ENCODE peak calls at places on chromosomes 13 and 19, in nine cellular contexts. A is left ventricle myocardium inferior; C is foreskin keratinocyte; L is RWPE2; Y is heart right ventricle; X is colonic mucosa; S is CD8-positive, alpha-beta T cell; N is breast epithelium; Z is hepatocyte. H is an unnamed sample.

GRCh38 chr19:53870485-53870844 is 2.8 kb downstream of the MYADM start:
- DNase-seq in N (no peak), X (peak; percentile 70), Y (no peak), L (no peak), Z (peak; percentile 44), S (peak; percentile 22), C (no peak), A (no peak), H (peak; percentile 73)

GRCh38 chr13:28055362-28055761 is 45.0 kb downstream of the FLT3 start:
- DNase-seq in C (no peak), Y (no peak), N (no peak), Z (no peak), X (no peak), S (no peak), L (no peak), A (no peak), H (no peak)

GRCh38 chr13:107075576-107075975 is 507.6 kb upstream of the ARGLU1 start:
- DNase-seq in Z (no peak), N (no peak), A (no peak), X (no peak), Y (no peak), L (no peak), C (no peak), S (no peak), H (no peak)

GRCh38 chr19:43353606-43354304 is at the start of gene CD177:
- DNase-seq in L (no peak), A (no peak), Y (no peak), S (no peak), X (no peak), Z (peak; percentile 18), N (no peak), C (no peak), H (no peak)

GRCh38 chr13:49669735-49670309 is 21.5 kb downstream of the EBPL start:
- DNase-seq in L (no peak), S (peak; percentile 16), Z (peak; percentile 83), N (no peak), A (no peak), C (peak; percentile 43), X (peak; percentile 40), Y (peak; percentile 33), H (no peak)

GRCh38 chr19:41541990-41542584 is 33.9 kb upstream of the CEACAM21 start:
- DNase-seq in N (no peak), X (peak; percentile 76), Y (peak; percentile 53), C (no peak), L (no peak), S (peak; percentile 83), Z (no peak), A (peak; percentile 56), H (peak; percentile 71)

GRCh38 chr19:41887711-41888382 is 4.9 kb downstream of the ARHGEF1 start:
- DNase-seq in X (peak; percentile 70), L (peak; percentile 98), Y (no peak), C (peak; percentile 96), S (peak; percentile 91), Z (peak; percentile 87), N (no peak), A (no peak), H (no peak)

GRCh38 chr13:57114945-57115344 is 25.8 kb upstream of the PRR20A start:
- DNase-seq in X (no peak), Y (no peak), S (no peak), Z (no peak), A (no peak), N (no peak), L (no peak), C (no peak), H (no peak)

GRCh38 chr19:55467236-55468053 is 2.9 kb upstream of the C19orf85 start:
- DNase-seq in S (peak; percentile 66), Z (peak; percentile 76), L (no peak), Y (peak; percentile 80), C (peak; percentile 19), X (peak; percentile 62), N (no peak), A (peak; percentile 69), H (peak; percentile 92)

GRCh38 chr19:50349277-50350057 is 16.0 kb downstream of the NAPSA start:
- DNase-seq in L (no peak), N (no peak), Z (no peak), C (no peak), S (no peak), Y (no peak), A (no peak), X (no peak), H (peak; percentile 64)

GRCh38 chr19:47197141-47197540 is 33.9 kb downstream of the BBC3 start:
- DNase-seq in C (peak; percentile 32), S (no peak), X (no peak), L (no peak), N (no peak), Y (no peak), A (no peak), Z (no peak), H (no peak)

GRCh38 chr13:96898855-96899254 is 95.4 kb downstream of the OXGR1 start:
- DNase-seq in N (no peak), X (no peak), Z (no peak), C (no peak), S (no peak), L (no peak), Y (no peak), A (no peak), H (no peak)

GRCh38 chr19:55146648-55147218 is 2.3 kb downstream of the TNNT1 start:
- DNase-seq in C (peak; percentile 44), Y (no peak), S (no peak), Z (peak; percentile 44), A (no peak), L (no peak), N (no peak), X (peak; percentile 38), H (no peak)

GRCh38 chr13:99280166-99280565 is 22.0 kb upstream of the GPR18 start:
- DNase-seq in Y (no peak), N (no peak), S (no peak), L (no peak), A (no peak), Z (no peak), X (peak; percentile 51), C (no peak), H (no peak)
- H3K27ac ChIP-seq in Y (peak overlapping the region; percentile 88), N (peak overlapping the region; percentile 15), S (no peak overlapping the region), L (no peak overlapping the region), A (no peak overlapping the region), Z (peak overlapping the region; percentile 36), X (peak overlapping the region; percentile 68), C (no peak overlapping the region), H (no peak overlapping the region)

GRCh38 chr13:34816543-34816942 is 125.5 kb upstream of the NBEA start:
- DNase-seq in C (peak; percentile 6), X (no peak), Z (peak; percentile 36), N (no peak), A (no peak), L (no peak), Y (no peak), S (no peak), H (no peak)

GRCh38 chr13:34810996-34811395 is 131.1 kb upstream of the NBEA start:
- DNase-seq in S (no peak), L (no peak), A (no peak), X (no peak), Z (no peak), C (no peak), Y (no peak), N (no peak), H (no peak)

GRCh38 chr13:34817246-34817645 is 124.8 kb upstream of the NBEA start:
- DNase-seq in A (no peak), N (no peak), S (no peak), C (no peak), Y (no peak), X (no peak), Z (no peak), L (no peak), H (no peak)

DNA sequence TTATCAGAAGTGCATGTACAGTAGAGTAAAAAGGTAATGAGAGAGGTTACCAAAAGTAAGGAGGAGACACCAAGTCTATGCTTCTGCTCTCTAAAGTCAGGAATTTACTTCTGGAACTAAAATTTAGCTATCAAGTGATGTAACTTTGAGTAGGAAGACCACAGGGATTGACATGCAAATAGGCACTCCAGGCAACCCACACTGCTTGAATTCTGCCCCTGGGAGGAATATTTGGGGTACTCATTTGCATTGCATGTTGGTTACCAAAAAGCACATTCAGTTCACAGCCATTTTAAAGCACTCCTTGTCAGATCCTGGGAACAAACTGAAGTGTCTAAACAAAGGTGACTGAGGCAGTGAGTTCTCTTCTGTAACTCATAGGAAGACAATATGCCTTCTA is 126.0 kb upstream of the NBEA start:
- DNase-seq in Z (no peak), C (no peak), L (no peak), N (no peak), S (no peak), A (no peak), X (no peak), Y (no peak), H (no peak)
- H3K27ac ChIP-seq in Z (peak overlapping the region; percentile 54), C (no peak overlapping the region), L (no peak overlapping the region), N (peak overlapping the region; percentile 54), S (no peak overlapping the region), A (no peak overlapping the region), X (no peak overlapping the region), Y (no peak overlapping the region), H (no peak overlapping the region)

GRCh38 chr13:114109646-114110045 is 22.8 kb downstream of the RASA3 start:
- DNase-seq in X (no peak), Y (no peak), Z (no peak), N (peak; percentile 50), A (no peak), C (no peak), S (no peak), L (peak; percentile 61), H (peak; percentile 43)

GRCh38 chr13:114107686-114108081 is 24.7 kb downstream of the RASA3 start:
- DNase-seq in Y (peak; percentile 67), Z (no peak), N (peak; percentile 36), A (peak; percentile 60), X (no peak), C (no peak), S (no peak), L (no peak), H (peak; percentile 84)

GRCh38 chr13:114108141-114108761 is 24.2 kb downstream of the RASA3 start:
- DNase-seq in N (peak; percentile 49), L (peak; percentile 54), C (no peak), A (no peak), Y (no peak), Z (no peak), X (no peak), S (no peak), H (peak; percentile 47)

GRCh38 chr13:114110091-114110829 is 22.2 kb downstream of the RASA3 start:
- DNase-seq in L (peak; percentile 58), Y (no peak), S (peak; percentile 79), N (peak; percentile 50), A (no peak), C (no peak), Z (no peak), X (no peak), H (peak; percentile 79)

GRCh38 chr13:114108894-114109293 is 23.5 kb downstream of the RASA3 start:
- DNase-seq in C (no peak), A (no peak), Z (no peak), Y (no peak), N (peak; percentile 36), X (no peak), S (no peak), L (peak; percentile 48), H (peak; percentile 39)
- H3K27ac ChIP-seq in C (no peak overlapping the region), A (no peak overlapping the region), Z (no peak overlapping the region), Y (no peak overlapping the region), N (no peak overlapping the region), X (no peak overlapping the region), S (peak overlapping the region; percentile 50), L (no peak overlapping the region), H (no peak overlapping the region)

DNA sequence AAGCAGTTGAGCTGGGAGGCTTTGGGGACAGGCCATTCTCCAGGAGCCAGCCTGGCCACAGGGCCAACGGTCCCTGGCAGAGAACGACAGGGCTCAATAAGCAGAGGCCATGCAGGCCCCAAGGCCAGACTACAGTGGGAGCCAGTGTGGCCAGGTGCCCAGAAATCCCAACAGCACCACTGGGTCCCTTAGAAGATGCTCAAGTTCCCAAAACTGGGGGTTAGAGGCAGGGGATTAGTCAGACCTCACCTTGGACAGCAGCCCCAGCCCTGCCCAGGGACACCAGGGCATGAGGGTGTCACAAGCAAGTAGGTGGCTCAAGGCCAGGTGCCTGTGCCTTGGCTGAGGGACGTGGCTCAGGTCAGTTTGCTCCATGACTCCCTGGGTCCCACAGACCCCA is 12.8 kb downstream of the SCGB2B2 start:
- DNase-seq in A (peak; percentile 39), C (no peak), L (no peak), Y (no peak), X (no peak), S (no peak), N (peak; percentile 54), Z (no peak), H (no peak)
- H3K27ac ChIP-seq in A (peak overlapping the region; percentile 33), C (no peak overlapping the region), L (no peak overlapping the region), Y (no peak overlapping the region), X (no peak overlapping the region), S (no peak overlapping the region), N (no peak overlapping the region), Z (no peak overlapping the region), H (no peak overlapping the region)

H was measured in aorta.